ENCODE peak calls at places on chromosome 11, in eight cellular contexts. One of them, this sample, is unnamed.
A peak's percentile ranks its signal among the peaks of the same experiment; 100 is the strongest.

GRCh38 chr11:115197031-115197430 is 307.2 kb downstream of the CADM1 start:
- DNase-seq in CD8-positive, alpha-beta T cell: no peak
- DNase-seq in suprapubic skin: no peak
- DNase-seq in CD4-positive, alpha-beta memory T cell: no peak
- DNase-seq in neuronal stem cell: no peak
- DNase-seq in aorta: no peak
- DNase-seq in Peyer's patch: no peak
- DNase-seq in fibroblast of lung: no peak
- DNase-seq in this sample: no peak

GRCh38 chr11:1853376-1854131 is 670 bp downstream of the LSP1 start:
- DNase-seq in suprapubic skin: no peak
- DNase-seq in Peyer's patch: no peak
- DNase-seq in CD4-positive, alpha-beta memory T cell: no peak
- DNase-seq in fibroblast of lung: no peak
- DNase-seq in neuronal stem cell: no peak
- DNase-seq in aorta: no peak
- DNase-seq in CD8-positive, alpha-beta T cell: peak; percentile 37
- DNase-seq in this sample: no peak

GRCh38 chr11:65501530-65502273 is 2.9 kb downstream of the MALAT1 start:
- DNase-seq in CD8-positive, alpha-beta T cell: no peak
- DNase-seq in aorta: no peak
- DNase-seq in Peyer's patch: no peak
- DNase-seq in fibroblast of lung: peak; percentile 61
- DNase-seq in CD4-positive, alpha-beta memory T cell: peak; percentile 15
- DNase-seq in suprapubic skin: peak; percentile 34
- DNase-seq in neuronal stem cell: no peak
- DNase-seq in this sample: no peak

GRCh38 chr11:117096140-117096972 is 1.9 kb downstream of the SIK3 start:
- DNase-seq in Peyer's patch: no peak
- DNase-seq in aorta: no peak
- DNase-seq in fibroblast of lung: peak; percentile 24
- DNase-seq in neuronal stem cell: no peak
- DNase-seq in CD4-positive, alpha-beta memory T cell: peak; percentile 80
- DNase-seq in suprapubic skin: peak; percentile 67
- DNase-seq in CD8-positive, alpha-beta T cell: peak; percentile 57
- DNase-seq in this sample: no peak

GRCh38 chr11:615453-616319 is at the start of gene IRF7:
- DNase-seq in Peyer's patch: peak; percentile 99
- DNase-seq in CD4-positive, alpha-beta memory T cell: peak; percentile 83
- DNase-seq in aorta: peak; percentile 99
- DNase-seq in fibroblast of lung: peak; percentile 88
- DNase-seq in suprapubic skin: peak; percentile 98
- DNase-seq in neuronal stem cell: peak; percentile 77
- DNase-seq in CD8-positive, alpha-beta T cell: peak; percentile 87
- DNase-seq in this sample: peak; percentile 76

GRCh38 chr11:122439911-122440782 is 215.4 kb upstream of the UBASH3B start:
- DNase-seq in neuronal stem cell: peak; percentile 48
- DNase-seq in Peyer's patch: no peak
- DNase-seq in CD4-positive, alpha-beta memory T cell: no peak
- DNase-seq in fibroblast of lung: peak; percentile 83
- DNase-seq in CD8-positive, alpha-beta T cell: no peak
- DNase-seq in suprapubic skin: peak; percentile 58
- DNase-seq in aorta: peak; percentile 72
- DNase-seq in this sample: no peak

GRCh38 chr11:75492181-75492820 is 33.4 kb downstream of the GDPD5 start:
- DNase-seq in CD4-positive, alpha-beta memory T cell: peak; percentile 52
- DNase-seq in CD8-positive, alpha-beta T cell: peak; percentile 55
- DNase-seq in suprapubic skin: no peak
- DNase-seq in neuronal stem cell: no peak
- DNase-seq in aorta: no peak
- DNase-seq in Peyer's patch: no peak
- DNase-seq in fibroblast of lung: no peak
- DNase-seq in this sample: peak; percentile 52

GRCh38 chr11:65468874-65469333 is 29.9 kb upstream of the MALAT1 start:
- DNase-seq in aorta: no peak
- DNase-seq in neuronal stem cell: no peak
- DNase-seq in fibroblast of lung: no peak
- DNase-seq in Peyer's patch: peak; percentile 89
- DNase-seq in CD4-positive, alpha-beta memory T cell: peak; percentile 58
- DNase-seq in CD8-positive, alpha-beta T cell: peak; percentile 58
- DNase-seq in suprapubic skin: peak; percentile 82
- DNase-seq in this sample: peak; percentile 45

GRCh38 chr11:57656936-57657289 is 649 bp upstream of the CLP1 start:
- DNase-seq in aorta: no peak
- DNase-seq in CD8-positive, alpha-beta T cell: no peak
- DNase-seq in suprapubic skin: no peak
- DNase-seq in CD4-positive, alpha-beta memory T cell: no peak
- DNase-seq in neuronal stem cell: no peak
- DNase-seq in fibroblast of lung: no peak
- DNase-seq in Peyer's patch: no peak
- DNase-seq in this sample: no peak

GRCh38 chr11:84993386-84993785 is 633.8 kb downstream of the DLG2 start:
- DNase-seq in suprapubic skin: no peak
- DNase-seq in CD4-positive, alpha-beta memory T cell: no peak
- DNase-seq in neuronal stem cell: no peak
- DNase-seq in aorta: no peak
- DNase-seq in Peyer's patch: no peak
- DNase-seq in fibroblast of lung: no peak
- DNase-seq in CD8-positive, alpha-beta T cell: no peak
- DNase-seq in this sample: no peak

GRCh38 chr11:91248199-91248807 is 976.3 kb upstream of the FAT3 start:
- DNase-seq in CD8-positive, alpha-beta T cell: no peak
- DNase-seq in aorta: no peak
- DNase-seq in Peyer's patch: no peak
- DNase-seq in neuronal stem cell: peak; percentile 33
- DNase-seq in fibroblast of lung: peak; percentile 72
- DNase-seq in CD4-positive, alpha-beta memory T cell: no peak
- DNase-seq in suprapubic skin: no peak
- DNase-seq in this sample: no peak

GRCh38 chr11:104366321-104366734 is 202.4 kb upstream of the PDGFD start:
- DNase-seq in suprapubic skin: no peak
- DNase-seq in CD8-positive, alpha-beta T cell: no peak
- DNase-seq in neuronal stem cell: no peak
- DNase-seq in aorta: peak; percentile 71
- DNase-seq in Peyer's patch: no peak
- DNase-seq in CD4-positive, alpha-beta memory T cell: no peak
- DNase-seq in fibroblast of lung: no peak
- DNase-seq in this sample: no peak

GRCh38 chr11:32893947-32894827 is 1.6 kb downstream of the QSER1 start:
- DNase-seq in neuronal stem cell: peak; percentile 39
- DNase-seq in CD4-positive, alpha-beta memory T cell: peak; percentile 37
- DNase-seq in fibroblast of lung: peak; percentile 81
- DNase-seq in CD8-positive, alpha-beta T cell: peak; percentile 12
- DNase-seq in Peyer's patch: no peak
- DNase-seq in aorta: no peak
- DNase-seq in suprapubic skin: no peak
- DNase-seq in this sample: peak; percentile 6

GRCh38 chr11:100991541-100991940 is 138.1 kb downstream of the PGR start:
- DNase-seq in CD8-positive, alpha-beta T cell: no peak
- DNase-seq in fibroblast of lung: no peak
- DNase-seq in suprapubic skin: no peak
- DNase-seq in CD4-positive, alpha-beta memory T cell: no peak
- DNase-seq in neuronal stem cell: no peak
- DNase-seq in aorta: no peak
- DNase-seq in Peyer's patch: no peak
- DNase-seq in this sample: no peak

GRCh38 chr11:128599729-128600128 is 12.4 kb upstream of the ETS1 start:
- DNase-seq in Peyer's patch: no peak
- DNase-seq in neuronal stem cell: no peak
- DNase-seq in fibroblast of lung: peak; percentile 57
- DNase-seq in CD4-positive, alpha-beta memory T cell: no peak
- DNase-seq in suprapubic skin: no peak
- DNase-seq in aorta: no peak
- DNase-seq in CD8-positive, alpha-beta T cell: no peak
- DNase-seq in this sample: no peak

GRCh38 chr11:72100462-72100861 is 2.6 kb downstream of the LAMTOR1 start:
- DNase-seq in fibroblast of lung: no peak
- DNase-seq in aorta: no peak
- DNase-seq in CD4-positive, alpha-beta memory T cell: no peak
- DNase-seq in Peyer's patch: no peak
- DNase-seq in neuronal stem cell: no peak
- DNase-seq in suprapubic skin: no peak
- DNase-seq in CD8-positive, alpha-beta T cell: no peak
- DNase-seq in this sample: no peak

DNA sequence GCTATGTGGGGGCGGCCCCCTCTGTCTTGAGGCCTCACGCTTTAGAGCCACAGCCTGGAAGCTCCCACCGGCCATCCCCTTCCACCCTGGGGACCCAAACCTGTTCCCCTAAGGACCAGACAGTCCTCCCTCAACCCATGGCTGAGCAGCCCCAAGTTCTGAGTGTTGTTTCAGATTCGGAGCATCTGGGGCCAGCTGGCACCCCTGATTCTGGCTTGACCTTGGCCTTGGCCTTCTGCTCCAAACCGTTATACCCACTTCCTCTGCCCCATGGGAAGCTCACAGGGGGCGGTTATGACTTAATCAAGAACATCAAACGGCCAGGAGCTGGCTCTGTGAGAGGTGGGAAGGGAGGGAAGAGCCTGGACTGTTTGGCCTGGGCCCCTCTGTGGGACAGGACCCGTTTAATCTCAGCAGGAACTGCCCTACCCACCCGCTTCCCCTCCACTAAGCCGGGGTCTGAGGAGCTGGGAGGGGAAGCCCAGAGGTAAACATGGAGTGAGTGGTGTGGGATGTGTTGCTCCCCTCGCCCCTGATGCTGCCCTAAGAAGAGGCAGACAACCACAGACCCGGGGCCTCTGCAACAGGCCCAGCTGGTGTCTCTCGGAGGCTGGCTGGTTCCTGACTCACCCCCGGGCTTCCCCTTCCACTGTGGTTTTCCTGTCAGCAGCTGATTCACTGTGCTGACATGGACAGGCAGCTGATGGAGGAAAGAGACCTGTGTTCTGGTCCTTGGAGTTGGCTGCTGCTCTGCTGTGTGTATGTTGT is 3.4 kb downstream of the CD82 start:
- DNase-seq in CD8-positive, alpha-beta T cell: peak; percentile 79
- DNase-seq in fibroblast of lung: peak; percentile 89
- DNase-seq in Peyer's patch: no peak
- DNase-seq in CD4-positive, alpha-beta memory T cell: peak; percentile 87
- DNase-seq in neuronal stem cell: no peak
- DNase-seq in aorta: peak; percentile 92
- DNase-seq in suprapubic skin: peak; percentile 84
- DNase-seq in this sample: peak; percentile 53
- H3K4me3 ChIP-seq in CD8-positive, alpha-beta T cell: no peak overlapping the region
- H3K4me3 ChIP-seq in fibroblast of lung: no peak overlapping the region
- H3K4me3 ChIP-seq in Peyer's patch: no peak overlapping the region
- H3K4me3 ChIP-seq in CD4-positive, alpha-beta memory T cell: peak overlapping the region; percentile 97
- H3K4me3 ChIP-seq in neuronal stem cell: no peak overlapping the region
- H3K4me3 ChIP-seq in aorta: no peak overlapping the region
- H3K4me3 ChIP-seq in suprapubic skin: peak overlapping the region; percentile 60
- H3K4me3 ChIP-seq in this sample: peak overlapping the region; percentile 80

GRCh38 chr11:131787119-131787518 is 416.7 kb downstream of the NTM start:
- DNase-seq in fibroblast of lung: no peak
- DNase-seq in neuronal stem cell: no peak
- DNase-seq in aorta: no peak
- DNase-seq in suprapubic skin: no peak
- DNase-seq in Peyer's patch: no peak
- DNase-seq in CD8-positive, alpha-beta T cell: no peak
- DNase-seq in CD4-positive, alpha-beta memory T cell: no peak
- DNase-seq in this sample: no peak
- H3K27me3 ChIP-seq in fibroblast of lung: peaks cover 2% of the 10 kb centered on the region
- H3K27me3 ChIP-seq in neuronal stem cell: no peaks in the 10 kb centered on the region
- H3K27me3 ChIP-seq in aorta: no peaks in the 10 kb centered on the region
- H3K27me3 ChIP-seq in suprapubic skin: peaks cover 3% of the 10 kb centered on the region
- H3K27me3 ChIP-seq in Peyer's patch: no peaks in the 10 kb centered on the region
- H3K27me3 ChIP-seq in CD8-positive, alpha-beta T cell: no peaks in the 10 kb centered on the region
- H3K27me3 ChIP-seq in CD4-positive, alpha-beta memory T cell: no peaks in the 10 kb centered on the region
- H3K27me3 ChIP-seq in this sample: no peaks in the 10 kb centered on the region

GRCh38 chr11:44643207-44643606 is 77.7 kb downstream of the CD82 start:
- DNase-seq in suprapubic skin: no peak
- DNase-seq in CD8-positive, alpha-beta T cell: no peak
- DNase-seq in neuronal stem cell: no peak
- DNase-seq in Peyer's patch: no peak
- DNase-seq in aorta: no peak
- DNase-seq in CD4-positive, alpha-beta memory T cell: no peak
- DNase-seq in fibroblast of lung: no peak
- DNase-seq in this sample: no peak
- H3K36me3 ChIP-seq in suprapubic skin: no peaks in the 10 kb centered on the region
- H3K36me3 ChIP-seq in CD8-positive, alpha-beta T cell: no peaks in the 10 kb centered on the region
- H3K36me3 ChIP-seq in neuronal stem cell: no peaks in the 10 kb centered on the region
- H3K36me3 ChIP-seq in Peyer's patch: no peaks in the 10 kb centered on the region
- H3K36me3 ChIP-seq in aorta: no peaks in the 10 kb centered on the region
- H3K36me3 ChIP-seq in CD4-positive, alpha-beta memory T cell: no peaks in the 10 kb centered on the region
- H3K36me3 ChIP-seq in fibroblast of lung: no peaks in the 10 kb centered on the region
- H3K36me3 ChIP-seq in this sample: no peaks in the 10 kb centered on the region

DNA sequence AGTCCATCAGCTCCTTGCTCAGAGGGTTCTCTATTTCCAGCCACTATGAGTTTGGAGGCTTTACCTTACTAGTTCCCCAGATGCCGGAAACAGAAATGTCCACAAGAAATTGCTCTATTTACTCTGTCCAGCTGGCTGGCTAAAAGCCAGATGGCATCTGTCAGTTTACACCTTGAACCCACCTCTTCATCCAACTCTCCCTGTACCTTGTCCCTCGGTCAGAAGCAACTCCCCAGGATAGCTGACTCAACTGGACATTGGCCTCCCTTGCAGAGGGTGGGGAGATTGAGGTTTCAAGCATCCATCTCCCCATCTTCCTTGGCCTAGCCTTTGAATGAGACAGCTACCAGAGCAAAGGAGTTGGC is 1.7 kb downstream of the C2CD2L start:
- DNase-seq in CD8-positive, alpha-beta T cell: no peak
- DNase-seq in neuronal stem cell: no peak
- DNase-seq in Peyer's patch: peak; percentile 68
- DNase-seq in fibroblast of lung: no peak
- DNase-seq in suprapubic skin: no peak
- DNase-seq in aorta: no peak
- DNase-seq in CD4-positive, alpha-beta memory T cell: no peak
- DNase-seq in this sample: no peak
- H3K4me3 ChIP-seq in CD8-positive, alpha-beta T cell: peak overlapping the region; percentile 91
- H3K4me3 ChIP-seq in neuronal stem cell: peak overlapping the region; percentile 59
- H3K4me3 ChIP-seq in Peyer's patch: peak overlapping the region; percentile 83
- H3K4me3 ChIP-seq in fibroblast of lung: peak overlapping the region; percentile 65
- H3K4me3 ChIP-seq in suprapubic skin: peak overlapping the region; percentile 97
- H3K4me3 ChIP-seq in aorta: no peak overlapping the region
- H3K4me3 ChIP-seq in CD4-positive, alpha-beta memory T cell: peak overlapping the region; percentile 83
- H3K4me3 ChIP-seq in this sample: peak overlapping the region; percentile 95

GRCh38 chr11:30316237-30316636 is 6.7 kb upstream of the ARL14EP start:
- DNase-seq in fibroblast of lung: no peak
- DNase-seq in neuronal stem cell: no peak
- DNase-seq in aorta: no peak
- DNase-seq in CD8-positive, alpha-beta T cell: no peak
- DNase-seq in Peyer's patch: no peak
- DNase-seq in suprapubic skin: no peak
- DNase-seq in CD4-positive, alpha-beta memory T cell: no peak
- DNase-seq in this sample: no peak
- H3K27me3 ChIP-seq in fibroblast of lung: no peaks in the 10 kb centered on the region
- H3K27me3 ChIP-seq in neuronal stem cell: no peaks in the 10 kb centered on the region
- H3K27me3 ChIP-seq in aorta: no peaks in the 10 kb centered on the region
- H3K27me3 ChIP-seq in CD8-positive, alpha-beta T cell: no peaks in the 10 kb centered on the region
- H3K27me3 ChIP-seq in Peyer's patch: no peaks in the 10 kb centered on the region
- H3K27me3 ChIP-seq in suprapubic skin: peaks cover 2% of the 10 kb centered on the region
- H3K27me3 ChIP-seq in CD4-positive, alpha-beta memory T cell: no peaks in the 10 kb centered on the region
- H3K27me3 ChIP-seq in this sample: no peaks in the 10 kb centered on the region

DNA sequence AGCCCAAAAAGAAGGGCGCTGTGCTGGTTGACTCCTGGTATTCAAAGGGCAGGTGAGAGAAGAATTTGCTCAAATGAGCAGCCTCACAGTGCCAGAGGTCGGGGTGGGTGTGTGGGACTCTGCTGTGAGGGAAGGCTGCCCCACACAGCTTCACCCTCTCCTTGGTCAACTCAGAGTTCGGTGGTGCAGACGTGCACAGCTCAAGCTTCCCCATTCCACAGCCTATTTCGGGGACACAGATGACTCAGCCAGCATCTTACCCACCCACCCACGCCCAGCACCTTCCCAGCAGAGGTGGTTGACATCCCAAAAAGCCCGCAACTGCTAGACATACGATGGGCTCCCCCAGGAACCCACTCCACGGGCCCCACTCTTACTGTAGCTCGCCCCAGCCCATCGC is 46.5 kb upstream of the CCND1 start:
- DNase-seq in suprapubic skin: no peak
- DNase-seq in aorta: no peak
- DNase-seq in CD4-positive, alpha-beta memory T cell: no peak
- DNase-seq in fibroblast of lung: no peak
- DNase-seq in neuronal stem cell: no peak
- DNase-seq in Peyer's patch: no peak
- DNase-seq in CD8-positive, alpha-beta T cell: no peak
- DNase-seq in this sample: no peak
- H3K36me3 ChIP-seq in suprapubic skin: no peaks in the 10 kb centered on the region
- H3K36me3 ChIP-seq in aorta: no peaks in the 10 kb centered on the region
- H3K36me3 ChIP-seq in CD4-positive, alpha-beta memory T cell: no peaks in the 10 kb centered on the region
- H3K36me3 ChIP-seq in fibroblast of lung: no peaks in the 10 kb centered on the region
- H3K36me3 ChIP-seq in neuronal stem cell: no peaks in the 10 kb centered on the region
- H3K36me3 ChIP-seq in Peyer's patch: no peaks in the 10 kb centered on the region
- H3K36me3 ChIP-seq in CD8-positive, alpha-beta T cell: no peaks in the 10 kb centered on the region
- H3K36me3 ChIP-seq in this sample: no peaks in the 10 kb centered on the region

This sample was measured in naive thymus-derived CD4-positive, alpha-beta T cell.